ENCODE peak calls at places on chromosomes 5 and 9, in ten cellular contexts. Y, E, P, V, H, I, A, C, O and M are unnamed samples.

GRCh38 chr9:126151671-126152050 is 175.0 kb upstream of the MVB12B start:
- DNase-seq in I (peak; percentile 41), V (no peak), P (no peak), A (no peak), Y (no peak), H (no peak), C (no peak), E (no peak), O (no peak), M (no peak)

GRCh38 chr5:64594601-64595518 is 89.0 kb downstream of the RGS7BP start:
- DNase-seq in C (no peak), Y (no peak), P (no peak), H (peak; percentile 35), E (no peak), O (no peak), V (no peak), A (peak; percentile 18), I (no peak), M (no peak)

GRCh38 chr9:134626576-134627416 is 14.8 kb upstream of the COL5A1 start:
- DNase-seq in O (no peak), P (no peak), A (peak; percentile 5), Y (peak; percentile 50), E (no peak), I (no peak), H (no peak), V (no peak), C (no peak), M (no peak)

GRCh38 chr5:34686762-34687268 is 30.7 kb downstream of the RAI14 start:
- DNase-seq in I (peak; percentile 77), E (no peak), P (no peak), C (no peak), H (peak; percentile 90), V (peak; percentile 42), O (peak; percentile 76), Y (peak; percentile 89), A (peak; percentile 66), M (no peak)

GRCh38 chr9:77752566-77752965 is 104.4 kb upstream of the GNA14 start:
- DNase-seq in I (no peak), H (no peak), C (no peak), O (no peak), V (no peak), Y (no peak), A (no peak), E (no peak), P (no peak), M (no peak)

GRCh38 chr9:93823245-93824072 is 131.7 kb downstream of the BARX1 start:
- DNase-seq in H (no peak), Y (no peak), A (no peak), O (no peak), C (no peak), E (no peak), I (no peak), P (no peak), V (no peak), M (no peak)

GRCh38 chr9:4262735-4263141 is 37.1 kb downstream of the GLIS3 start:
- DNase-seq in A (no peak), I (no peak), Y (no peak), E (no peak), C (no peak), P (no peak), V (no peak), O (no peak), H (no peak), M (no peak)

GRCh38 chr9:69809304-69809863 is 11.2 kb upstream of the CFAP95 start:
- DNase-seq in A (no peak), C (no peak), V (no peak), E (no peak), Y (no peak), I (no peak), O (no peak), P (peak; percentile 2), H (no peak), M (no peak)

GRCh38 chr9:14441976-14442651 is 128.2 kb upstream of the NFIB start:
- DNase-seq in A (no peak), V (no peak), H (peak; percentile 20), E (no peak), O (no peak), I (no peak), P (no peak), C (no peak), Y (no peak), M (no peak)

DNA sequence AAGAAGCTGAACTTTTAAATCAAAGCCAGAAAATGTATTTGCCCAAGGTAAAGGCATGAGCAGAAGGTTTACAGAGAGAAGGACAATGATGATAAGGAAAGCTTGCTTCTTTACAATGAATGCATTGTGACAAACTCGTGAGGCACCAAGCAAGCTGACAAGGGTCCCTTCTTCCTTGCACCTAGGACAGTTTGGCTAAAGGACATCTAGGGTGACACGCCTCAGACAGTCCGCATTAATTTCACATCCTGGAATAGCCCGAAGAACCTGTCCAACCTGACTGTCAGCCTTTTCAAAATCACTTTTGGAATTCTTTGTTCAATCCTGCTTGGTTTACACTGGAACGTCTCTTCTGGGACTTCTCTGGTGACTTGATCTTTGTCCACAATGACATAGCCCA is 146.4 kb upstream of the MAP3K1 start:
- DNase-seq in I (no peak), Y (no peak), O (no peak), A (no peak), H (no peak), E (no peak), C (no peak), V (no peak), P (no peak), M (no peak)
- H3K27ac ChIP-seq in I (no peak overlapping the region), Y (no peak overlapping the region), O (no peak overlapping the region), A (no peak overlapping the region), H (no peak overlapping the region), E (no peak overlapping the region), C (no peak overlapping the region), V (no peak overlapping the region), P (no peak overlapping the region), M (no peak overlapping the region)

GRCh38 chr5:55636711-55637110 is 75.4 kb downstream of the SLC38A9 start:
- DNase-seq in Y (no peak), O (no peak), V (no peak), P (no peak), A (no peak), C (no peak), E (no peak), I (peak; percentile 88), H (no peak), M (no peak)
- H3K27ac ChIP-seq in Y (peak overlapping the region; percentile 80), O (peak overlapping the region; percentile 53), V (peak overlapping the region; percentile 80), P (no peak overlapping the region), A (no peak overlapping the region), C (peak overlapping the region; percentile 77), E (peak overlapping the region; percentile 87), I (peak overlapping the region; percentile 9), H (no peak overlapping the region), M (peak overlapping the region; percentile 0)

GRCh38 chr5:131973981-131974380 is 28.5 kb upstream of the MEIKIN start:
- DNase-seq in A (no peak), O (no peak), E (no peak), H (no peak), C (no peak), V (no peak), P (no peak), I (no peak), Y (no peak), M (no peak)

GRCh38 chr5:131973089-131973712 is 27.7 kb upstream of the MEIKIN start:
- DNase-seq in I (no peak), V (no peak), P (no peak), O (no peak), E (no peak), Y (no peak), C (no peak), H (no peak), A (no peak), M (no peak)

GRCh38 chr5:131974622-131974955 is 29.1 kb upstream of the MEIKIN start:
- DNase-seq in E (no peak), P (no peak), C (no peak), H (no peak), V (no peak), Y (no peak), I (no peak), A (no peak), O (no peak), M (no peak)

GRCh38 chr5:131976414-131977211 is 31.1 kb upstream of the MEIKIN start:
- DNase-seq in O (no peak), A (no peak), H (no peak), I (peak; percentile 8), V (no peak), Y (peak; percentile 37), E (no peak), P (no peak), C (no peak), M (no peak)

GRCh38 chr5:131974956-131975726 is 29.7 kb upstream of the MEIKIN start:
- DNase-seq in C (no peak), V (no peak), P (peak; percentile 18), I (no peak), O (no peak), H (no peak), A (no peak), E (no peak), Y (no peak), M (no peak)
- H3K27ac ChIP-seq in C (no peak overlapping the region), V (no peak overlapping the region), P (peak overlapping the region; percentile 72), I (no peak overlapping the region), O (no peak overlapping the region), H (no peak overlapping the region), A (no peak overlapping the region), E (no peak overlapping the region), Y (no peak overlapping the region), M (no peak overlapping the region)

DNA sequence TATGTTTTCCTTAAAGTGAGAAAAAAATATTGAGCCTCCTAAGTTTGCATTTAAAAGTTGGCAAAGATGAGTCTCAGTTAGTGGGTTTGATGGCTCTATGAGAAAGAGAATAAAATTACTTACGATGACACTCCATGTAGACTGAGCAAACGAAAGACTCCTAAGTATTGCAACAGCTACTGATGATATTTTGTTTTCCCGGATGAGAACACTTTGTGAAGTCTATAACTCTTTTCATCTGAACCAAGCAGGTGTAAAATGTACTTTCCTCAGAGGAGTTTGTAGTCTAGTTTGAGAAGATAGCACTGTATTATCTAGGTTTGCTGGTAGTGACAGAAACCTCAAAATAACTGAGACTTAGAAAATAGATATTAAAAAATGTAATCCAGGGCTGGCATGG is 1.7 kb upstream of the ITK start:
- DNase-seq in H (no peak), Y (no peak), P (no peak), O (no peak), V (no peak), C (no peak), I (no peak), E (no peak), A (no peak), M (no peak)
- H3K27ac ChIP-seq in H (no peak overlapping the region), Y (no peak overlapping the region), P (peak overlapping the region; percentile 69), O (no peak overlapping the region), V (no peak overlapping the region), C (no peak overlapping the region), I (no peak overlapping the region), E (no peak overlapping the region), A (no peak overlapping the region), M (no peak overlapping the region)

DNA sequence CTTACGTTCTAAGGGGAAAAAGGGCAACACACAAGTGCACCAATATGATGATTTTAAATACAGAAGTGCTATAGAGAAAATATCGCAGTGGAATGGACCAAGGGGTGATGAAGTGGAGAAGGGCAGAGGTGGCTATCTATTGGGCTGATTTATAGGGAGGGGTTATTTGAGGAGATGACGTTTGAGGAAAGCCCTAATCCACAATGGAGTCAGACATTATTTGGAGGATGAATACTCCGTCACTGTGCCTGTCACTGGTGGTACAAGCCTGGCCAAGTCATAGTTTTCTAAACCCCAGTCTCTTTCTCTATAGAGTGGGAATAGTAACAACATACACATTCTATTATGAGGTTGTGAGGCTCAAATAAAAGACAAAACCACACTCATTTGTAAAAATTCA is 48.5 kb downstream of the MEF2C start:
- DNase-seq in O (no peak), I (no peak), A (no peak), E (no peak), V (no peak), Y (no peak), C (no peak), P (no peak), H (no peak), M (no peak)
- H3K27ac ChIP-seq in O (peak overlapping the region; percentile 50), I (no peak overlapping the region), A (peak overlapping the region; percentile 41), E (peak overlapping the region; percentile 87), V (peak overlapping the region; percentile 86), Y (peak overlapping the region; percentile 67), C (peak overlapping the region; percentile 89), P (no peak overlapping the region), H (peak overlapping the region; percentile 88), M (no peak overlapping the region)

GRCh38 chr9:20570086-20570485 is 52.2 kb downstream of the MLLT3 start:
- DNase-seq in P (no peak), H (no peak), C (no peak), O (no peak), I (no peak), E (no peak), V (no peak), Y (no peak), A (no peak), M (no peak)
- H3K27ac ChIP-seq in P (no peak overlapping the region), H (no peak overlapping the region), C (no peak overlapping the region), O (no peak overlapping the region), I (no peak overlapping the region), E (no peak overlapping the region), V (no peak overlapping the region), Y (peak overlapping the region; percentile 72), A (peak overlapping the region; percentile 32), M (no peak overlapping the region)